ENCODE peak calls at places on chromosomes 3 and 15, in nine cellular contexts. One of them, this sample, is unnamed.

GRCh38 chr15:35444557-35445204 is 101.3 kb downstream of the DPH6 start:
- DNase-seq in endothelial cell: peak
- DNase-seq in left ventricle myocardium superior: no peak
- DNase-seq in esophagus squamous epithelium: no peak
- DNase-seq in stimulated activated CD4-positive, alpha-beta T cell treated with anti-CD3 and anti-CD28 coated beads, TNF-alpha, amount 100 ng/mL, for 4 hours: no peak
- DNase-seq in AG09309: no peak
- DNase-seq in lung microvascular endothelial cell: peak
- DNase-seq in AG08396: peak
- DNase-seq in activated T-cell treated with anti-CD3 and anti-CD28 coated beads, Interleukin-2, amount 50 U/mL, for 24 hours: no peak
- DNase-seq in this sample: peak

GRCh38 chr3:49013738-49014660 is 4.4 kb downstream of the DALRD3 start:
- DNase-seq in endothelial cell: peak
- DNase-seq in left ventricle myocardium superior: no peak
- DNase-seq in esophagus squamous epithelium: no peak
- DNase-seq in stimulated activated CD4-positive, alpha-beta T cell treated with anti-CD3 and anti-CD28 coated beads, TNF-alpha, amount 100 ng/mL, for 4 hours: no peak
- DNase-seq in AG09309: no peak
- DNase-seq in lung microvascular endothelial cell: peak
- DNase-seq in AG08396: no peak
- DNase-seq in activated T-cell treated with anti-CD3 and anti-CD28 coated beads, Interleukin-2, amount 50 U/mL, for 24 hours: peak
- DNase-seq in this sample: no peak

GRCh38 chr3:149771652-149772271 is 19.5 kb upstream of the COMMD2 start:
- DNase-seq in endothelial cell: peak
- DNase-seq in left ventricle myocardium superior: no peak
- DNase-seq in esophagus squamous epithelium: no peak
- DNase-seq in stimulated activated CD4-positive, alpha-beta T cell treated with anti-CD3 and anti-CD28 coated beads, TNF-alpha, amount 100 ng/mL, for 4 hours: no peak
- DNase-seq in AG09309: no peak
- DNase-seq in lung microvascular endothelial cell: peak
- DNase-seq in AG08396: peak
- DNase-seq in activated T-cell treated with anti-CD3 and anti-CD28 coated beads, Interleukin-2, amount 50 U/mL, for 24 hours: peak
- DNase-seq in this sample: peak

GRCh38 chr15:77027697-77028450 is 32.9 kb downstream of the PSTPIP1 start:
- DNase-seq in endothelial cell: peak
- DNase-seq in left ventricle myocardium superior: peak
- DNase-seq in esophagus squamous epithelium: no peak
- DNase-seq in stimulated activated CD4-positive, alpha-beta T cell treated with anti-CD3 and anti-CD28 coated beads, TNF-alpha, amount 100 ng/mL, for 4 hours: no peak
- DNase-seq in AG09309: no peak
- DNase-seq in lung microvascular endothelial cell: peak
- DNase-seq in AG08396: no peak
- DNase-seq in activated T-cell treated with anti-CD3 and anti-CD28 coated beads, Interleukin-2, amount 50 U/mL, for 24 hours: no peak
- DNase-seq in this sample: no peak

GRCh38 chr3:187722206-187722612 is 19.9 kb upstream of the RTP2 start:
- DNase-seq in endothelial cell: no peak
- DNase-seq in left ventricle myocardium superior: no peak
- DNase-seq in esophagus squamous epithelium: no peak
- DNase-seq in stimulated activated CD4-positive, alpha-beta T cell treated with anti-CD3 and anti-CD28 coated beads, TNF-alpha, amount 100 ng/mL, for 4 hours: no peak
- DNase-seq in AG09309: no peak
- DNase-seq in lung microvascular endothelial cell: no peak
- DNase-seq in AG08396: no peak
- DNase-seq in activated T-cell treated with anti-CD3 and anti-CD28 coated beads, Interleukin-2, amount 50 U/mL, for 24 hours: no peak
- DNase-seq in this sample: no peak

GRCh38 chr15:81322708-81323253 is 1.2 kb downstream of the STARD5 start:
- DNase-seq in endothelial cell: no peak
- DNase-seq in left ventricle myocardium superior: no peak
- DNase-seq in esophagus squamous epithelium: no peak
- DNase-seq in stimulated activated CD4-positive, alpha-beta T cell treated with anti-CD3 and anti-CD28 coated beads, TNF-alpha, amount 100 ng/mL, for 4 hours: no peak
- DNase-seq in AG09309: no peak
- DNase-seq in lung microvascular endothelial cell: no peak
- DNase-seq in AG08396: no peak
- DNase-seq in activated T-cell treated with anti-CD3 and anti-CD28 coated beads, Interleukin-2, amount 50 U/mL, for 24 hours: no peak
- DNase-seq in this sample: no peak

GRCh38 chr3:43522702-43523362 is 99.0 kb downstream of the ANO10 start:
- DNase-seq in endothelial cell: no peak
- DNase-seq in left ventricle myocardium superior: no peak
- DNase-seq in esophagus squamous epithelium: no peak
- DNase-seq in stimulated activated CD4-positive, alpha-beta T cell treated with anti-CD3 and anti-CD28 coated beads, TNF-alpha, amount 100 ng/mL, for 4 hours: no peak
- DNase-seq in AG09309: peak
- DNase-seq in lung microvascular endothelial cell: peak
- DNase-seq in AG08396: no peak
- DNase-seq in activated T-cell treated with anti-CD3 and anti-CD28 coated beads, Interleukin-2, amount 50 U/mL, for 24 hours: no peak
- DNase-seq in this sample: no peak

GRCh38 chr3:58116161-58116955 is 94.4 kb downstream of the DNASE1L3 start:
- DNase-seq in endothelial cell: no peak
- DNase-seq in left ventricle myocardium superior: no peak
- DNase-seq in esophagus squamous epithelium: peak
- DNase-seq in stimulated activated CD4-positive, alpha-beta T cell treated with anti-CD3 and anti-CD28 coated beads, TNF-alpha, amount 100 ng/mL, for 4 hours: no peak
- DNase-seq in AG09309: no peak
- DNase-seq in lung microvascular endothelial cell: no peak
- DNase-seq in AG08396: no peak
- DNase-seq in activated T-cell treated with anti-CD3 and anti-CD28 coated beads, Interleukin-2, amount 50 U/mL, for 24 hours: peak
- DNase-seq in this sample: no peak

GRCh38 chr3:178558637-178559036 is 22.4 kb downstream of the KCNMB2 start:
- DNase-seq in endothelial cell: no peak
- DNase-seq in left ventricle myocardium superior: no peak
- DNase-seq in esophagus squamous epithelium: no peak
- DNase-seq in stimulated activated CD4-positive, alpha-beta T cell treated with anti-CD3 and anti-CD28 coated beads, TNF-alpha, amount 100 ng/mL, for 4 hours: no peak
- DNase-seq in AG09309: no peak
- DNase-seq in lung microvascular endothelial cell: no peak
- DNase-seq in AG08396: no peak
- DNase-seq in activated T-cell treated with anti-CD3 and anti-CD28 coated beads, Interleukin-2, amount 50 U/mL, for 24 hours: no peak
- DNase-seq in this sample: no peak

GRCh38 chr3:101940521-101940992 is 91.2 kb downstream of the NFKBIZ start:
- DNase-seq in endothelial cell: no peak
- DNase-seq in left ventricle myocardium superior: peak
- DNase-seq in esophagus squamous epithelium: no peak
- DNase-seq in stimulated activated CD4-positive, alpha-beta T cell treated with anti-CD3 and anti-CD28 coated beads, TNF-alpha, amount 100 ng/mL, for 4 hours: no peak
- DNase-seq in AG09309: peak
- DNase-seq in lung microvascular endothelial cell: peak
- DNase-seq in AG08396: peak
- DNase-seq in activated T-cell treated with anti-CD3 and anti-CD28 coated beads, Interleukin-2, amount 50 U/mL, for 24 hours: no peak
- DNase-seq in this sample: peak

GRCh38 chr3:58800940-58801339 is 134.4 kb upstream of the FAM3D start:
- DNase-seq in endothelial cell: no peak
- DNase-seq in left ventricle myocardium superior: no peak
- DNase-seq in esophagus squamous epithelium: no peak
- DNase-seq in stimulated activated CD4-positive, alpha-beta T cell treated with anti-CD3 and anti-CD28 coated beads, TNF-alpha, amount 100 ng/mL, for 4 hours: no peak
- DNase-seq in AG09309: no peak
- DNase-seq in lung microvascular endothelial cell: peak
- DNase-seq in AG08396: no peak
- DNase-seq in activated T-cell treated with anti-CD3 and anti-CD28 coated beads, Interleukin-2, amount 50 U/mL, for 24 hours: no peak
- DNase-seq in this sample: no peak

GRCh38 chr15:67501177-67501835 is 19.6 kb upstream of the C15orf61 start:
- DNase-seq in endothelial cell: no peak
- DNase-seq in left ventricle myocardium superior: no peak
- DNase-seq in esophagus squamous epithelium: no peak
- DNase-seq in stimulated activated CD4-positive, alpha-beta T cell treated with anti-CD3 and anti-CD28 coated beads, TNF-alpha, amount 100 ng/mL, for 4 hours: no peak
- DNase-seq in AG09309: no peak
- DNase-seq in lung microvascular endothelial cell: peak
- DNase-seq in AG08396: no peak
- DNase-seq in activated T-cell treated with anti-CD3 and anti-CD28 coated beads, Interleukin-2, amount 50 U/mL, for 24 hours: no peak
- DNase-seq in this sample: peak

GRCh38 chr15:87731630-87732029 is 524.9 kb downstream of the NTRK3 start:
- DNase-seq in endothelial cell: no peak
- DNase-seq in left ventricle myocardium superior: no peak
- DNase-seq in esophagus squamous epithelium: no peak
- DNase-seq in stimulated activated CD4-positive, alpha-beta T cell treated with anti-CD3 and anti-CD28 coated beads, TNF-alpha, amount 100 ng/mL, for 4 hours: no peak
- DNase-seq in AG09309: no peak
- DNase-seq in lung microvascular endothelial cell: no peak
- DNase-seq in AG08396: no peak
- DNase-seq in activated T-cell treated with anti-CD3 and anti-CD28 coated beads, Interleukin-2, amount 50 U/mL, for 24 hours: no peak
- DNase-seq in this sample: no peak

GRCh38 chr15:60844431-60845174 is 365.7 kb upstream of the ICE2 start:
- DNase-seq in endothelial cell: no peak
- DNase-seq in left ventricle myocardium superior: no peak
- DNase-seq in esophagus squamous epithelium: no peak
- DNase-seq in stimulated activated CD4-positive, alpha-beta T cell treated with anti-CD3 and anti-CD28 coated beads, TNF-alpha, amount 100 ng/mL, for 4 hours: no peak
- DNase-seq in AG09309: no peak
- DNase-seq in lung microvascular endothelial cell: no peak
- DNase-seq in AG08396: no peak
- DNase-seq in activated T-cell treated with anti-CD3 and anti-CD28 coated beads, Interleukin-2, amount 50 U/mL, for 24 hours: peak
- DNase-seq in this sample: no peak

GRCh38 chr3:158846803-158847465 is 45.1 kb downstream of the MFSD1 start:
- DNase-seq in endothelial cell: no peak
- DNase-seq in left ventricle myocardium superior: no peak
- DNase-seq in esophagus squamous epithelium: no peak
- DNase-seq in stimulated activated CD4-positive, alpha-beta T cell treated with anti-CD3 and anti-CD28 coated beads, TNF-alpha, amount 100 ng/mL, for 4 hours: no peak
- DNase-seq in AG09309: no peak
- DNase-seq in lung microvascular endothelial cell: no peak
- DNase-seq in AG08396: no peak
- DNase-seq in activated T-cell treated with anti-CD3 and anti-CD28 coated beads, Interleukin-2, amount 50 U/mL, for 24 hours: no peak
- DNase-seq in this sample: no peak

GRCh38 chr3:99943931-99944761 is 126.5 kb downstream of the CMSS1 start:
- DNase-seq in endothelial cell: no peak
- DNase-seq in left ventricle myocardium superior: no peak
- DNase-seq in esophagus squamous epithelium: no peak
- DNase-seq in stimulated activated CD4-positive, alpha-beta T cell treated with anti-CD3 and anti-CD28 coated beads, TNF-alpha, amount 100 ng/mL, for 4 hours: no peak
- DNase-seq in AG09309: no peak
- DNase-seq in lung microvascular endothelial cell: no peak
- DNase-seq in AG08396: no peak
- DNase-seq in activated T-cell treated with anti-CD3 and anti-CD28 coated beads, Interleukin-2, amount 50 U/mL, for 24 hours: no peak
- DNase-seq in this sample: no peak

GRCh38 chr3:188358787-188359493 is 205.0 kb downstream of the LPP start:
- DNase-seq in endothelial cell: no peak
- DNase-seq in left ventricle myocardium superior: no peak
- DNase-seq in esophagus squamous epithelium: no peak
- DNase-seq in stimulated activated CD4-positive, alpha-beta T cell treated with anti-CD3 and anti-CD28 coated beads, TNF-alpha, amount 100 ng/mL, for 4 hours: no peak
- DNase-seq in AG09309: no peak
- DNase-seq in lung microvascular endothelial cell: no peak
- DNase-seq in AG08396: no peak
- DNase-seq in activated T-cell treated with anti-CD3 and anti-CD28 coated beads, Interleukin-2, amount 50 U/mL, for 24 hours: no peak
- DNase-seq in this sample: no peak

GRCh38 chr15:65611888-65612615 is 1.1 kb upstream of the INTS14 start:
- DNase-seq in endothelial cell: no peak
- DNase-seq in left ventricle myocardium superior: no peak
- DNase-seq in esophagus squamous epithelium: no peak
- DNase-seq in stimulated activated CD4-positive, alpha-beta T cell treated with anti-CD3 and anti-CD28 coated beads, TNF-alpha, amount 100 ng/mL, for 4 hours: no peak
- DNase-seq in AG09309: no peak
- DNase-seq in lung microvascular endothelial cell: no peak
- DNase-seq in AG08396: no peak
- DNase-seq in activated T-cell treated with anti-CD3 and anti-CD28 coated beads, Interleukin-2, amount 50 U/mL, for 24 hours: peak
- DNase-seq in this sample: no peak

GRCh38 chr3:119636194-119636593 is 24.2 kb downstream of the POPDC2 start:
- DNase-seq in endothelial cell: no peak
- DNase-seq in left ventricle myocardium superior: no peak
- DNase-seq in esophagus squamous epithelium: no peak
- DNase-seq in stimulated activated CD4-positive, alpha-beta T cell treated with anti-CD3 and anti-CD28 coated beads, TNF-alpha, amount 100 ng/mL, for 4 hours: no peak
- DNase-seq in AG09309: no peak
- DNase-seq in lung microvascular endothelial cell: peak
- DNase-seq in AG08396: no peak
- DNase-seq in activated T-cell treated with anti-CD3 and anti-CD28 coated beads, Interleukin-2, amount 50 U/mL, for 24 hours: no peak
- DNase-seq in this sample: no peak

GRCh38 chr3:45701167-45701867 is 12.1 kb downstream of the SACM1L start:
- DNase-seq in endothelial cell: no peak
- DNase-seq in left ventricle myocardium superior: no peak
- DNase-seq in esophagus squamous epithelium: no peak
- DNase-seq in stimulated activated CD4-positive, alpha-beta T cell treated with anti-CD3 and anti-CD28 coated beads, TNF-alpha, amount 100 ng/mL, for 4 hours: no peak
- DNase-seq in AG09309: no peak
- DNase-seq in lung microvascular endothelial cell: no peak
- DNase-seq in AG08396: no peak
- DNase-seq in activated T-cell treated with anti-CD3 and anti-CD28 coated beads, Interleukin-2, amount 50 U/mL, for 24 hours: no peak
- DNase-seq in this sample: no peak

GRCh38 chr3:188264231-188265213 is 110.6 kb downstream of the LPP start:
- DNase-seq in endothelial cell: no peak
- DNase-seq in left ventricle myocardium superior: no peak
- DNase-seq in esophagus squamous epithelium: no peak
- DNase-seq in stimulated activated CD4-positive, alpha-beta T cell treated with anti-CD3 and anti-CD28 coated beads, TNF-alpha, amount 100 ng/mL, for 4 hours: no peak
- DNase-seq in AG09309: no peak
- DNase-seq in lung microvascular endothelial cell: no peak
- DNase-seq in AG08396: no peak
- DNase-seq in activated T-cell treated with anti-CD3 and anti-CD28 coated beads, Interleukin-2, amount 50 U/mL, for 24 hours: no peak
- DNase-seq in this sample: no peak

GRCh38 chr3:14143826-14144225 is 19.0 kb downstream of the TMEM43 start:
- DNase-seq in endothelial cell: no peak
- DNase-seq in left ventricle myocardium superior: no peak
- DNase-seq in esophagus squamous epithelium: no peak
- DNase-seq in stimulated activated CD4-positive, alpha-beta T cell treated with anti-CD3 and anti-CD28 coated beads, TNF-alpha, amount 100 ng/mL, for 4 hours: no peak
- DNase-seq in AG09309: peak
- DNase-seq in lung microvascular endothelial cell: peak
- DNase-seq in AG08396: peak
- DNase-seq in activated T-cell treated with anti-CD3 and anti-CD28 coated beads, Interleukin-2, amount 50 U/mL, for 24 hours: no peak
- DNase-seq in this sample: peak

GRCh38 chr15:81163961-81164800 is 30.1 kb downstream of the CFAP161 start:
- DNase-seq in endothelial cell: no peak
- DNase-seq in left ventricle myocardium superior: no peak
- DNase-seq in esophagus squamous epithelium: no peak
- DNase-seq in stimulated activated CD4-positive, alpha-beta T cell treated with anti-CD3 and anti-CD28 coated beads, TNF-alpha, amount 100 ng/mL, for 4 hours: no peak
- DNase-seq in AG09309: peak
- DNase-seq in lung microvascular endothelial cell: peak
- DNase-seq in AG08396: peak
- DNase-seq in activated T-cell treated with anti-CD3 and anti-CD28 coated beads, Interleukin-2, amount 50 U/mL, for 24 hours: no peak
- DNase-seq in this sample: peak

GRCh38 chr3:12041476-12041875 is 37.3 kb downstream of the SYN2 start:
- DNase-seq in endothelial cell: no peak
- DNase-seq in left ventricle myocardium superior: no peak
- DNase-seq in esophagus squamous epithelium: no peak
- DNase-seq in stimulated activated CD4-positive, alpha-beta T cell treated with anti-CD3 and anti-CD28 coated beads, TNF-alpha, amount 100 ng/mL, for 4 hours: no peak
- DNase-seq in AG09309: no peak
- DNase-seq in lung microvascular endothelial cell: no peak
- DNase-seq in AG08396: no peak
- DNase-seq in activated T-cell treated with anti-CD3 and anti-CD28 coated beads, Interleukin-2, amount 50 U/mL, for 24 hours: no peak
- DNase-seq in this sample: no peak

GRCh38 chr15:69908518-69909420 is 188.9 kb downstream of the TLE3 start:
- DNase-seq in endothelial cell: no peak
- DNase-seq in left ventricle myocardium superior: no peak
- DNase-seq in esophagus squamous epithelium: no peak
- DNase-seq in stimulated activated CD4-positive, alpha-beta T cell treated with anti-CD3 and anti-CD28 coated beads, TNF-alpha, amount 100 ng/mL, for 4 hours: no peak
- DNase-seq in AG09309: no peak
- DNase-seq in lung microvascular endothelial cell: no peak
- DNase-seq in AG08396: no peak
- DNase-seq in activated T-cell treated with anti-CD3 and anti-CD28 coated beads, Interleukin-2, amount 50 U/mL, for 24 hours: no peak
- DNase-seq in this sample: no peak

GRCh38 chr3:134326126-134326525 is 48.1 kb downstream of the AMOTL2 start:
- DNase-seq in endothelial cell: no peak
- DNase-seq in left ventricle myocardium superior: no peak
- DNase-seq in esophagus squamous epithelium: no peak
- DNase-seq in stimulated activated CD4-positive, alpha-beta T cell treated with anti-CD3 and anti-CD28 coated beads, TNF-alpha, amount 100 ng/mL, for 4 hours: no peak
- DNase-seq in AG09309: no peak
- DNase-seq in lung microvascular endothelial cell: no peak
- DNase-seq in AG08396: no peak
- DNase-seq in activated T-cell treated with anti-CD3 and anti-CD28 coated beads, Interleukin-2, amount 50 U/mL, for 24 hours: no peak
- DNase-seq in this sample: no peak

GRCh38 chr3:183339461-183340086 is 86.5 kb downstream of the B3GNT5 start:
- DNase-seq in endothelial cell: no peak
- DNase-seq in left ventricle myocardium superior: no peak
- DNase-seq in esophagus squamous epithelium: no peak
- DNase-seq in stimulated activated CD4-positive, alpha-beta T cell treated with anti-CD3 and anti-CD28 coated beads, TNF-alpha, amount 100 ng/mL, for 4 hours: no peak
- DNase-seq in AG09309: no peak
- DNase-seq in lung microvascular endothelial cell: no peak
- DNase-seq in AG08396: no peak
- DNase-seq in activated T-cell treated with anti-CD3 and anti-CD28 coated beads, Interleukin-2, amount 50 U/mL, for 24 hours: no peak
- DNase-seq in this sample: no peak

GRCh38 chr3:129383292-129383860 is 45.1 kb downstream of the EFCAB12 start:
- DNase-seq in endothelial cell: peak
- DNase-seq in left ventricle myocardium superior: peak
- DNase-seq in esophagus squamous epithelium: no peak
- DNase-seq in stimulated activated CD4-positive, alpha-beta T cell treated with anti-CD3 and anti-CD28 coated beads, TNF-alpha, amount 100 ng/mL, for 4 hours: no peak
- DNase-seq in AG09309: no peak
- DNase-seq in lung microvascular endothelial cell: peak
- DNase-seq in AG08396: peak
- DNase-seq in activated T-cell treated with anti-CD3 and anti-CD28 coated beads, Interleukin-2, amount 50 U/mL, for 24 hours: peak
- DNase-seq in this sample: peak

GRCh38 chr3:144763878-144764454 is 792.3 kb downstream of the DIPK2A start:
- DNase-seq in endothelial cell: no peak
- DNase-seq in left ventricle myocardium superior: no peak
- DNase-seq in esophagus squamous epithelium: no peak
- DNase-seq in stimulated activated CD4-positive, alpha-beta T cell treated with anti-CD3 and anti-CD28 coated beads, TNF-alpha, amount 100 ng/mL, for 4 hours: no peak
- DNase-seq in AG09309: no peak
- DNase-seq in lung microvascular endothelial cell: peak
- DNase-seq in AG08396: no peak
- DNase-seq in activated T-cell treated with anti-CD3 and anti-CD28 coated beads, Interleukin-2, amount 50 U/mL, for 24 hours: no peak
- DNase-seq in this sample: no peak

GRCh38 chr3:197499427-197499826 is 56.3 kb downstream of the BDH1 start:
- DNase-seq in endothelial cell: no peak
- DNase-seq in left ventricle myocardium superior: no peak
- DNase-seq in esophagus squamous epithelium: no peak
- DNase-seq in stimulated activated CD4-positive, alpha-beta T cell treated with anti-CD3 and anti-CD28 coated beads, TNF-alpha, amount 100 ng/mL, for 4 hours: no peak
- DNase-seq in AG09309: no peak
- DNase-seq in lung microvascular endothelial cell: peak
- DNase-seq in AG08396: peak
- DNase-seq in activated T-cell treated with anti-CD3 and anti-CD28 coated beads, Interleukin-2, amount 50 U/mL, for 24 hours: no peak
- DNase-seq in this sample: no peak

GRCh38 chr3:48581621-48582481 is 13.3 kb downstream of the COL7A1 start:
- DNase-seq in endothelial cell: no peak
- DNase-seq in left ventricle myocardium superior: no peak
- DNase-seq in esophagus squamous epithelium: no peak
- DNase-seq in stimulated activated CD4-positive, alpha-beta T cell treated with anti-CD3 and anti-CD28 coated beads, TNF-alpha, amount 100 ng/mL, for 4 hours: no peak
- DNase-seq in AG09309: no peak
- DNase-seq in lung microvascular endothelial cell: no peak
- DNase-seq in AG08396: no peak
- DNase-seq in activated T-cell treated with anti-CD3 and anti-CD28 coated beads, Interleukin-2, amount 50 U/mL, for 24 hours: no peak
- DNase-seq in this sample: no peak

This sample was measured in COLO829.